ENCODE peak calls at places on chromosome 7, in four cellular contexts. One of them, this sample, is unnamed.

GRCh38 chr7:97130417-97131139 is 13.1 kb downstream of the SDHAF3 start:
- DNase-seq in NCI-H2081: no peak
- DNase-seq in EL: no peak
- DNase-seq in T-cell: no peak
- DNase-seq in this sample: no peak

GRCh38 chr7:142629588-142630260 is 119.5 kb upstream of the PRSS1 start:
- DNase-seq in NCI-H2081: no peak
- DNase-seq in EL: peak
- DNase-seq in T-cell: no peak
- DNase-seq in this sample: no peak

GRCh38 chr7:104127204-104127603 is 80.6 kb downstream of the ORC5 start:
- DNase-seq in T-cell: no peak
- DNase-seq in EL: no peak
- DNase-seq in NCI-H2081: peak
- DNase-seq in this sample: no peak

GRCh38 chr7:76047305-76047810 is 442 bp downstream of the STYXL1 start:
- DNase-seq in T-cell: no peak
- DNase-seq in NCI-H2081: no peak
- DNase-seq in EL: no peak
- DNase-seq in this sample: no peak

GRCh38 chr7:79317728-79318127 is 135.7 kb downstream of the MAGI2 start:
- DNase-seq in NCI-H2081: peak
- DNase-seq in EL: peak
- DNase-seq in T-cell: no peak
- DNase-seq in this sample: no peak

GRCh38 chr7:81839708-81840359 is 70.0 kb upstream of the HGF start:
- DNase-seq in EL: no peak
- DNase-seq in T-cell: no peak
- DNase-seq in NCI-H2081: no peak
- DNase-seq in this sample: no peak

GRCh38 chr7:14687777-14688176 is 214.8 kb downstream of the DGKB start:
- DNase-seq in T-cell: no peak
- DNase-seq in NCI-H2081: peak
- DNase-seq in EL: no peak
- DNase-seq in this sample: peak

GRCh38 chr7:1056785-1057410 is 12.6 kb downstream of the GPR146 start:
- DNase-seq in T-cell: no peak
- DNase-seq in NCI-H2081: no peak
- DNase-seq in EL: no peak
- DNase-seq in this sample: no peak

GRCh38 chr7:135905858-135906257 is 71.3 kb downstream of the MTPN start:
- DNase-seq in EL: no peak
- DNase-seq in T-cell: no peak
- DNase-seq in NCI-H2081: no peak
- DNase-seq in this sample: no peak

GRCh38 chr7:41891967-41892755 is 189.3 kb upstream of the INHBA start:
- DNase-seq in T-cell: no peak
- DNase-seq in EL: no peak
- DNase-seq in NCI-H2081: no peak
- DNase-seq in this sample: no peak

GRCh38 chr7:44867073-44867990 is 18.0 kb downstream of the PURB start:
- DNase-seq in T-cell: no peak
- DNase-seq in NCI-H2081: no peak
- DNase-seq in EL: peak
- DNase-seq in this sample: no peak

GRCh38 chr7:148747274-148747673 is 48.6 kb downstream of the CUL1 start:
- DNase-seq in EL: no peak
- DNase-seq in T-cell: no peak
- DNase-seq in NCI-H2081: peak
- DNase-seq in this sample: peak

GRCh38 chr7:93159490-93159889 is 11.3 kb upstream of the SAMD9L start:
- DNase-seq in T-cell: no peak
- DNase-seq in NCI-H2081: no peak
- DNase-seq in EL: peak
- DNase-seq in this sample: no peak

GRCh38 chr7:73703985-73704639 is 15.4 kb downstream of the STX1A start:
- DNase-seq in NCI-H2081: no peak
- DNase-seq in T-cell: peak
- DNase-seq in EL: no peak
- DNase-seq in this sample: no peak

GRCh38 chr7:29369909-29370488 is 175.4 kb downstream of the CHN2 start:
- DNase-seq in EL: no peak
- DNase-seq in NCI-H2081: no peak
- DNase-seq in T-cell: no peak
- DNase-seq in this sample: no peak

GRCh38 chr7:141158562-141158961 is 84.7 kb downstream of the TMEM178B start:
- DNase-seq in NCI-H2081: no peak
- DNase-seq in T-cell: no peak
- DNase-seq in EL: peak
- DNase-seq in this sample: no peak

GRCh38 chr7:69801729-69802688 is 203.7 kb downstream of the AUTS2 start:
- DNase-seq in NCI-H2081: no peak
- DNase-seq in T-cell: no peak
- DNase-seq in EL: no peak
- DNase-seq in this sample: no peak

GRCh38 chr7:141466151-141466904 is 84.9 kb upstream of the AGK start:
- DNase-seq in EL: peak
- DNase-seq in T-cell: no peak
- DNase-seq in NCI-H2081: no peak
- DNase-seq in this sample: no peak

GRCh38 chr7:156473476-156474240 is 166.9 kb upstream of the RNF32 start:
- DNase-seq in NCI-H2081: peak
- DNase-seq in EL: no peak
- DNase-seq in T-cell: no peak
- DNase-seq in this sample: peak

GRCh38 chr7:28065721-28066285 is 114.8 kb downstream of the JAZF1 start:
- DNase-seq in T-cell: no peak
- DNase-seq in NCI-H2081: peak
- DNase-seq in EL: peak
- DNase-seq in this sample: no peak

GRCh38 chr7:94142281-94142680 is 138.1 kb upstream of the BET1 start:
- DNase-seq in T-cell: no peak
- DNase-seq in NCI-H2081: no peak
- DNase-seq in EL: no peak
- DNase-seq in this sample: no peak

GRCh38 chr7:102185796-102186195 is 100.9 kb upstream of the SH2B2 start:
- DNase-seq in NCI-H2081: no peak
- DNase-seq in T-cell: no peak
- DNase-seq in EL: no peak
- DNase-seq in this sample: no peak

GRCh38 chr7:84100866-84101265 is 93.7 kb downstream of the SEMA3A start:
- DNase-seq in NCI-H2081: no peak
- DNase-seq in T-cell: no peak
- DNase-seq in EL: peak
- DNase-seq in this sample: no peak

GRCh38 chr7:152704796-152705384 is 28.9 kb upstream of the XRCC2 start:
- DNase-seq in EL: no peak
- DNase-seq in NCI-H2081: no peak
- DNase-seq in T-cell: no peak
- DNase-seq in this sample: no peak

GRCh38 chr7:124566576-124566975 is 199.0 kb downstream of the GPR37 start:
- DNase-seq in EL: peak
- DNase-seq in NCI-H2081: no peak
- DNase-seq in T-cell: no peak
- DNase-seq in this sample: no peak

GRCh38 chr7:102450242-102450641 is 14.4 kb downstream of the ALKBH4 start:
- DNase-seq in T-cell: peak
- DNase-seq in NCI-H2081: no peak
- DNase-seq in EL: no peak
- DNase-seq in this sample: no peak

GRCh38 chr7:65722361-65722792 is 150.5 kb upstream of the VKORC1L1 start:
- DNase-seq in T-cell: peak
- DNase-seq in EL: peak
- DNase-seq in NCI-H2081: peak
- DNase-seq in this sample: peak

GRCh38 chr7:43764039-43764789 is 5.7 kb downstream of the BLVRA start:
- DNase-seq in EL: no peak
- DNase-seq in NCI-H2081: no peak
- DNase-seq in T-cell: no peak
- DNase-seq in this sample: no peak